ENCODE peak calls at places on chromosomes 16 and 17, in eight cellular contexts. G, C, W, O, J, R, L and P are unnamed samples.

GRCh38 chr17:61405047-61405685 is 5.5 kb downstream of the TBX2 start:
- DNase-seq in G (no peak), C (peak; percentile 84), W (no peak), O (no peak), J (no peak), R (no peak), L (no peak), P (no peak)

GRCh38 chr17:78967782-78968362 is 11.9 kb downstream of the LGALS3BP start:
- DNase-seq in G (no peak), C (no peak), W (no peak), O (no peak), J (no peak), R (no peak), L (no peak), P (no peak)

GRCh38 chr17:53749178-53749577 is 73.5 kb upstream of the KIF2B start:
- DNase-seq in G (no peak), C (no peak), W (no peak), O (no peak), J (no peak), R (no peak), L (no peak), P (no peak)

GRCh38 chr16:84933774-84934571 is 77.4 kb downstream of the ZDHHC7 start:
- DNase-seq in G (no peak), C (no peak), W (no peak), O (no peak), J (peak; percentile 64), R (no peak), L (no peak), P (peak; percentile 38)

GRCh38 chr17:70261170-70261569 is 91.8 kb downstream of the KCNJ2 start:
- DNase-seq in G (no peak), C (no peak), W (peak; percentile 40), O (no peak), J (no peak), R (no peak), L (no peak), P (no peak)

GRCh38 chr17:7992516-7992915 is 9.9 kb upstream of the GUCY2D start:
- DNase-seq in G (no peak), C (no peak), W (no peak), O (no peak), J (no peak), R (no peak), L (no peak), P (no peak)

GRCh38 chr17:56653877-56654276 is 60.4 kb downstream of the NOG start:
- DNase-seq in G (peak; percentile 39), C (peak; percentile 74), W (no peak), O (peak; percentile 17), J (no peak), R (peak; percentile 69), L (no peak), P (no peak)

GRCh38 chr16:24771132-24771778 is 41.8 kb downstream of the TNRC6A start:
- DNase-seq in G (no peak), C (no peak), W (no peak), O (no peak), J (no peak), R (no peak), L (no peak), P (no peak)

GRCh38 chr17:1720856-1721386 is 3.6 kb upstream of the WDR81 start:
- DNase-seq in G (peak; percentile 77), C (peak; percentile 83), W (no peak), O (peak; percentile 33), J (no peak), R (peak; percentile 64), L (peak; percentile 65), P (peak; percentile 77)

GRCh38 chr17:81400154-81400938 is 5.1 kb downstream of the BAHCC1 start:
- DNase-seq in G (no peak), C (peak; percentile 89), W (no peak), O (no peak), J (no peak), R (no peak), L (no peak), P (no peak)

GRCh38 chr16:85498607-85499006 is 114.5 kb upstream of the GSE1 start:
- DNase-seq in G (peak; percentile 49), C (no peak), W (no peak), O (no peak), J (no peak), R (peak; percentile 4), L (no peak), P (no peak)

GRCh38 chr16:71956500-71956899 is 43.7 kb downstream of the PKD1L3 start:
- DNase-seq in G (no peak), C (no peak), W (no peak), O (no peak), J (no peak), R (no peak), L (no peak), P (no peak)

GRCh38 chr17:6666557-6666956 is 15.0 kb downstream of the C17orf100 start:
- DNase-seq in G (no peak), C (no peak), W (no peak), O (no peak), J (no peak), R (no peak), L (no peak), P (no peak)

GRCh38 chr17:78915872-78916632 is 9.1 kb downstream of the TIMP2 start:
- DNase-seq in G (no peak), C (no peak), W (no peak), O (no peak), J (no peak), R (no peak), L (no peak), P (no peak)

GRCh38 chr17:68539536-68540469 is 27.6 kb downstream of the PRKAR1A start:
- DNase-seq in G (peak; percentile 81), C (no peak), W (no peak), O (no peak), J (no peak), R (no peak), L (no peak), P (no peak)

GRCh38 chr17:27657620-27658019 is 26.6 kb downstream of the LGALS9 start:
- DNase-seq in G (no peak), C (no peak), W (no peak), O (no peak), J (no peak), R (no peak), L (no peak), P (peak; percentile 24)

GRCh38 chr16:2178321-2179106 is 17.9 kb downstream of the CASKIN1 start:
- DNase-seq in G (no peak), C (peak; percentile 81), W (no peak), O (no peak), J (no peak), R (peak; percentile 51), L (no peak), P (peak; percentile 10)

GRCh38 chr16:19808061-19808621 is 76.5 kb downstream of the GPRC5B start:
- DNase-seq in G (no peak), C (no peak), W (no peak), O (no peak), J (no peak), R (no peak), L (no peak), P (no peak)

GRCh38 chr17:82350182-82351030 is 8.6 kb upstream of the TEX19 start:
- DNase-seq in G (peak; percentile 92), C (no peak), W (no peak), O (no peak), J (no peak), R (peak; percentile 59), L (no peak), P (peak; percentile 61)

GRCh38 chr17:29590261-29590978 is 972 bp upstream of the GIT1 start:
- DNase-seq in G (peak; percentile 50), C (peak; percentile 69), W (no peak), O (no peak), J (no peak), R (peak; percentile 47), L (no peak), P (peak; percentile 28)

GRCh38 chr16:73058616-73059409 is 10.9 kb upstream of the ZFHX3 start:
- DNase-seq in G (peak; percentile 60), C (peak; percentile 78), W (peak; percentile 59), O (no peak), J (no peak), R (peak; percentile 9), L (no peak), P (peak; percentile 74)

GRCh38 chr16:67240506-67240905 is 6.8 kb downstream of the FHOD1 start:
- DNase-seq in G (no peak), C (no peak), W (peak; percentile 38), O (no peak), J (no peak), R (no peak), L (no peak), P (no peak)

GRCh38 chr16:26569793-26570192 is 496.9 kb upstream of the C16orf82 start:
- DNase-seq in G (peak; percentile 46), C (peak; percentile 51), W (no peak), O (no peak), J (no peak), R (no peak), L (no peak), P (no peak)